ENCODE peak calls at places on chromosomes 6 and 20, in nine cellular contexts. V is fibroblast of pulmonary artery, Z is IMR-90, G is tibial nerve, A is K562, C is GM13977, D is AG09309, U is cardiac fibroblast, B is H9. R is an unnamed sample.

GRCh38 chr6:138597336-138597735 is 98.0 kb upstream of the NHSL1 start:
- DNase-seq in V (peak), Z (peak), G (no peak), A (no peak), C (no peak), D (peak), U (peak), B (no peak), R (no peak)

GRCh38 chr20:50269111-50270033 is 78.7 kb downstream of the CEBPB start:
- DNase-seq in V (no peak), Z (no peak), G (no peak), A (no peak), C (no peak), D (no peak), U (no peak), B (no peak), R (no peak)

GRCh38 chr20:64035066-64035932 is 683 bp upstream of the C20orf204 start:
- DNase-seq in V (no peak), Z (no peak), G (no peak), A (no peak), C (peak), D (no peak), U (no peak), B (no peak), R (no peak)

GRCh38 chr20:32451340-32451681 is 93.2 kb downstream of the ASXL1 start:
- DNase-seq in V (no peak), Z (no peak), G (no peak), A (no peak), C (no peak), D (no peak), U (no peak), B (no peak), R (no peak)

GRCh38 chr6:166307981-166308768 is at the start of gene PRR18:
- DNase-seq in V (no peak), Z (no peak), G (no peak), A (no peak), C (peak), D (no peak), U (no peak), B (peak), R (no peak)

GRCh38 chr6:159038914-159039884 is 5.6 kb downstream of the TAGAP start:
- DNase-seq in V (no peak), Z (peak), G (no peak), A (no peak), C (peak), D (peak), U (peak), B (no peak), R (peak)

GRCh38 chr20:3843490-3843889 is 3.1 kb upstream of the MAVS start:
- DNase-seq in V (peak), Z (peak), G (no peak), A (peak), C (peak), D (peak), U (peak), B (no peak), R (no peak)

GRCh38 chr20:36408219-36408618 is 102.1 kb downstream of the DLGAP4 start:
- DNase-seq in V (peak), Z (peak), G (no peak), A (no peak), C (no peak), D (no peak), U (peak), B (no peak), R (no peak)

GRCh38 chr20:18165553-18165952 is 27.9 kb downstream of the KAT14 start:
- DNase-seq in V (no peak), Z (peak), G (no peak), A (no peak), C (no peak), D (no peak), U (peak), B (no peak), R (no peak)

GRCh38 chr6:112308476-112308875 is 38.7 kb upstream of the RFPL4B start:
- DNase-seq in V (peak), Z (no peak), G (no peak), A (no peak), C (no peak), D (peak), U (no peak), B (no peak), R (no peak)

GRCh38 chr6:47788498-47788884 is 6.7 kb downstream of the OPN5 start:
- DNase-seq in V (peak), Z (no peak), G (no peak), A (no peak), C (no peak), D (no peak), U (no peak), B (no peak), R (no peak)

GRCh38 chr6:35759401-35759800 is 17.0 kb upstream of the CLPSL2 start:
- DNase-seq in V (no peak), Z (no peak), G (no peak), A (no peak), C (no peak), D (no peak), U (no peak), B (no peak), R (no peak)

GRCh38 chr6:35755525-35755924 is 18.7 kb downstream of the ARMC12 start:
- DNase-seq in V (no peak), Z (no peak), G (no peak), A (no peak), C (no peak), D (no peak), U (no peak), B (no peak), R (no peak)

GRCh38 chr6:35752330-35752729 is 15.5 kb downstream of the ARMC12 start:
- DNase-seq in V (no peak), Z (no peak), G (no peak), A (no peak), C (no peak), D (no peak), U (no peak), B (no peak), R (no peak)

GRCh38 chr6:35754452-35755321 is 17.9 kb downstream of the ARMC12 start:
- DNase-seq in V (no peak), Z (peak), G (no peak), A (no peak), C (no peak), D (no peak), U (no peak), B (no peak), R (no peak)

GRCh38 chr6:35757461-35758123 is 18.8 kb upstream of the CLPSL2 start:
- DNase-seq in V (peak), Z (peak), G (no peak), A (peak), C (no peak), D (no peak), U (peak), B (peak), R (no peak)
- TF ChIP-seq CTCF in V (peak), Z (peak), G (no peak), A (peak), C (peak), D (peak), U (peak), B (peak), R (peak)

GRCh38 chr6:122799916-122800701 is 11.1 kb downstream of the SMPDL3A start:
- DNase-seq in V (no peak), Z (peak), G (no peak), A (no peak), C (no peak), D (no peak), U (no peak), B (no peak), R (no peak)
- TF ChIP-seq CTCF in V (no peak), Z (no peak), G (no peak), A (no peak), C (no peak), D (no peak), U (no peak), B (no peak), R (no peak)

DNA sequence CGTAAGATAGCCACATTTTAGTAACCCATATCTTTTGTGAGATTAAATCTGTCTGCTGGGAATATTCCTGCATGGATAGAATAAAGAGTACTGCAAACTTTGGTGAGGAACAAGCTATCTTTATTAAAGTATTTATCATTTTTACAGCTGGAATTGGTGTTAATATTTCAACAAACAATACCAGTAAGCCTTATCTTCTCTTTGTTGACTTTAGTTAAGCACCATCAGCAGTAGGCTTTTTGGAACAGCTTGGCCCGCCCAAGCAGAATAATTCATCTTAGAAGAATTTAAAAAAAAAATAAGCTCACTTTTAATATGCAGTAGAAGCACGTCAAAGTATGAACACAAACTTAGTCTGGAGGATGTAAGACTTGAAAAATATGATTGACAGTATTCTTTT is 917.8 kb upstream of the ADGRB3 start:
- DNase-seq in V (peak), Z (no peak), G (no peak), A (no peak), C (no peak), D (no peak), U (peak), B (no peak), R (no peak)
- TF ChIP-seq CTCF in V (no peak), Z (no peak), G (no peak), A (no peak), C (no peak), D (no peak), U (no peak), B (no peak), R (no peak)

DNA sequence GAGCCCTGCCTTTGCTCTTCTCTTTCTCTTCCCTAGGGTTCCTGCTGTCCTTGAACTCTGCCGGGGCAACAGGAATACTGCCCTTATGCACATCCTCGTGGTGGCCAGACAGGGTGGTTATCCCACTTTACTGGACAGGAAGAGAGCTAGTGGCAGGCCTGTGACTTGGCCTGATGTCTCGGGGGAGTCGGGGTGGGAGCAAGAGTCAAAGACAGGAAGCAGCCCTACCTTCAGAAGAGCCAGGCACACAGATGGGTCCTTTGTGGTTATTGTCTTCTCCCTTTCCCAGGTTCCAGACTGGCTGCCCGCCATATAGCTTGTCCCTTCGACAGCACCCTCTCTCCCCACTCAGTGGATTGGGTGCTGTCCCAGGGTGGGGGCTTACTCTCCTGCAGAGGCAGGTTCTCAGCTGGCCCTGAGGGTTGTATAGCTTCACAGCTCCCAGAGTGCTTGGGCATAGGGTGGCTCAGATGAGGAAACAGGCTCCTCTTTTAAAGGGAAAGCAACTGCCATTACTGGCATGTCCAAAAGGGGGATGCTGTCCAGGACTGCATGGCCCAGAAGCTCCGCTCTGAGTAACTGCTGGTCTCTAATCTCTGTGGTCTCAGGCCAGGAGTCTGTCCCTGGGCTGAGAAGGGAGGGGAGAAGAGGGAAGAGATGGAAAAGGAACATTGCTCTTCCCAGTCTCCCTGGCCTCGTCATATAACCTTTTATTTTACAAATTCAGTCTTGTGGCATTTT is 17.3 kb downstream of the PLCG1 start:
- DNase-seq in V (no peak), Z (no peak), G (no peak), A (no peak), C (no peak), D (no peak), U (peak), B (no peak), R (no peak)
- TF ChIP-seq CTCF in V (no peak), Z (no peak), G (no peak), A (no peak), C (no peak), D (no peak), U (no peak), B (no peak), R (no peak)

GRCh38 chr6:10599046-10599445 is 77.9 kb downstream of the GCNT2 start:
- DNase-seq in V (no peak), Z (no peak), G (no peak), A (no peak), C (no peak), D (no peak), U (no peak), B (no peak), R (no peak)

GRCh38 chr6:10603265-10603664 is 82.1 kb downstream of the GCNT2 start:
- DNase-seq in V (no peak), Z (no peak), G (no peak), A (no peak), C (no peak), D (no peak), U (no peak), B (no peak), R (no peak)

GRCh38 chr6:10595731-10596664 is 74.8 kb downstream of the GCNT2 start:
- DNase-seq in V (no peak), Z (peak), G (no peak), A (no peak), C (no peak), D (no peak), U (no peak), B (peak), R (no peak)

GRCh38 chr6:10598084-10598960 is 77.2 kb downstream of the GCNT2 start:
- DNase-seq in V (no peak), Z (no peak), G (no peak), A (no peak), C (no peak), D (no peak), U (no peak), B (no peak), R (no peak)

GRCh38 chr6:10597499-10598001 is 76.4 kb downstream of the GCNT2 start:
- DNase-seq in V (no peak), Z (no peak), G (no peak), A (no peak), C (no peak), D (no peak), U (no peak), B (no peak), R (no peak)
- TF ChIP-seq CTCF in V (no peak), Z (no peak), G (no peak), A (no peak), C (no peak), D (no peak), U (no peak), B (no peak), R (no peak)

R was measured in epithelial cell of proximal tubule.